ENCODE peak calls at places on chromosomes 13 and 19, in four cellular contexts. One of them, this sample, is unnamed.

GRCh38 chr19:19546751-19547162 is 8.7 kb downstream of the CILP2 start:
- DNase-seq in H1: no peak
- DNase-seq in H9: no peak
- DNase-seq in IMR-90: no peak
- DNase-seq in this sample: no peak

GRCh38 chr13:24097064-24097463 is 63.5 kb upstream of the SPATA13 start:
- DNase-seq in H9: no peak
- DNase-seq in H1: no peak
- DNase-seq in IMR-90: peak; percentile 76
- DNase-seq in this sample: no peak

GRCh38 chr13:46010148-46010547 is 42.4 kb downstream of the ZC3H13 start:
- DNase-seq in H1: no peak
- DNase-seq in IMR-90: no peak
- DNase-seq in H9: no peak
- DNase-seq in this sample: peak; percentile 51

GRCh38 chr13:24215732-24216131 is 55.2 kb downstream of the SPATA13 start:
- DNase-seq in H1: no peak
- DNase-seq in IMR-90: peak; percentile 60
- DNase-seq in H9: no peak
- DNase-seq in this sample: peak; percentile 31

GRCh38 chr19:35545855-35546381 is 492 bp downstream of the TMEM147 start:
- DNase-seq in H1: no peak
- DNase-seq in H9: no peak
- DNase-seq in IMR-90: no peak
- DNase-seq in this sample: peak; percentile 44

GRCh38 chr13:72221276-72221962 is 354.4 kb upstream of the DACH1 start:
- DNase-seq in IMR-90: no peak
- DNase-seq in H9: peak; percentile 91
- DNase-seq in H1: peak; percentile 75
- DNase-seq in this sample: peak; percentile 95

GRCh38 chr13:32733685-32734084 is 147.4 kb downstream of the PDS5B start:
- DNase-seq in IMR-90: no peak
- DNase-seq in H1: no peak
- DNase-seq in H9: no peak
- DNase-seq in this sample: no peak

GRCh38 chr19:29211562-29212416 is 1.2 kb downstream of the UQCRFS1 start:
- DNase-seq in H1: no peak
- DNase-seq in H9: no peak
- DNase-seq in IMR-90: peak; percentile 12
- DNase-seq in this sample: peak; percentile 33

GRCh38 chr19:9871626-9872338 is 36.7 kb downstream of the PIN1 start:
- DNase-seq in H9: no peak
- DNase-seq in H1: no peak
- DNase-seq in IMR-90: no peak
- DNase-seq in this sample: no peak

GRCh38 chr13:29594710-29595379 is 643 bp downstream of the SLC7A1 start:
- DNase-seq in H1: no peak
- DNase-seq in IMR-90: peak; percentile 59
- DNase-seq in H9: no peak
- DNase-seq in this sample: peak; percentile 33

GRCh38 chr19:57664269-57665127 is 4.2 kb upstream of the ZSCAN4 start:
- DNase-seq in IMR-90: peak; percentile 31
- DNase-seq in H9: peak; percentile 67
- DNase-seq in H1: no peak
- DNase-seq in this sample: peak; percentile 59

GRCh38 chr13:41668130-41668757 is 210.9 kb downstream of the RGCC start:
- DNase-seq in H1: peak; percentile 23
- DNase-seq in H9: peak; percentile 67
- DNase-seq in IMR-90: peak; percentile 95
- DNase-seq in this sample: peak; percentile 94

GRCh38 chr19:49064768-49065611 is at the start of gene NTF4:
- DNase-seq in IMR-90: no peak
- DNase-seq in H9: peak; percentile 80
- DNase-seq in H1: no peak
- DNase-seq in this sample: peak; percentile 76

GRCh38 chr13:19781526-19781925 is 1.2 kb downstream of the PSPC1 start:
- DNase-seq in IMR-90: no peak
- DNase-seq in H9: no peak
- DNase-seq in H1: no peak
- DNase-seq in this sample: no peak

GRCh38 chr19:31387662-31388175 is 38.5 kb upstream of the TSHZ3 start:
- DNase-seq in IMR-90: no peak
- DNase-seq in H1: no peak
- DNase-seq in H9: no peak
- DNase-seq in this sample: no peak

GRCh38 chr19:52987221-52987620 is 24.5 kb upstream of the ZNF816 start:
- DNase-seq in H1: no peak
- DNase-seq in H9: no peak
- DNase-seq in IMR-90: no peak
- DNase-seq in this sample: no peak

GRCh38 chr13:97853550-97853949 is 99.9 kb upstream of the IPO5 start:
- DNase-seq in IMR-90: peak; percentile 56
- DNase-seq in H9: no peak
- DNase-seq in H1: no peak
- DNase-seq in this sample: no peak

GRCh38 chr13:49052801-49053200 is 77.1 kb downstream of the FNDC3A start:
- DNase-seq in IMR-90: peak; percentile 24
- DNase-seq in H9: no peak
- DNase-seq in H1: no peak
- DNase-seq in this sample: no peak

GRCh38 chr13:28492527-28493367 is 2.2 kb downstream of the FLT1 start:
- DNase-seq in IMR-90: no peak
- DNase-seq in H1: no peak
- DNase-seq in H9: no peak
- DNase-seq in this sample: peak; percentile 59

GRCh38 chr13:97067342-97067895 is 73.1 kb upstream of the OXGR1 start:
- DNase-seq in H9: no peak
- DNase-seq in H1: no peak
- DNase-seq in IMR-90: no peak
- DNase-seq in this sample: no peak

GRCh38 chr13:28392428-28392827 is 102.5 kb downstream of the FLT1 start:
- DNase-seq in H9: no peak
- DNase-seq in IMR-90: no peak
- DNase-seq in H1: no peak
- DNase-seq in this sample: peak; percentile 89

GRCh38 chr13:46687810-46688209 is 109.2 kb downstream of the ESD start:
- DNase-seq in H9: peak; percentile 75
- DNase-seq in H1: peak; percentile 56
- DNase-seq in IMR-90: peak; percentile 46
- DNase-seq in this sample: peak; percentile 96

GRCh38 chr19:38617764-38618589 is at the start of gene MAP4K1:
- DNase-seq in H9: no peak
- DNase-seq in H1: no peak
- DNase-seq in IMR-90: no peak
- DNase-seq in this sample: no peak

GRCh38 chr19:45817010-45817724 is 2.1 kb upstream of the RSPH6A start:
- DNase-seq in H1: peak; percentile 95
- DNase-seq in IMR-90: peak; percentile 90
- DNase-seq in H9: peak; percentile 98
- DNase-seq in this sample: peak; percentile 98
- H3K56ac ChIP-seq in H1: no peak overlapping the region
- H3K56ac ChIP-seq in IMR-90: no peak overlapping the region
- H3K56ac ChIP-seq in H9: no peak overlapping the region
- H3K56ac ChIP-seq in this sample: peak overlapping the region; percentile 96

GRCh38 chr19:2149980-2150793 is 1.2 kb downstream of the AP3D1 start:
- DNase-seq in H1: no peak
- DNase-seq in IMR-90: peak; percentile 23
- DNase-seq in H9: no peak
- DNase-seq in this sample: no peak
- H3K56ac ChIP-seq in H1: peak overlapping the region; percentile 86
- H3K56ac ChIP-seq in IMR-90: peak overlapping the region; percentile 82
- H3K56ac ChIP-seq in H9: no peak overlapping the region
- H3K56ac ChIP-seq in this sample: peak overlapping the region; percentile 100

GRCh38 chr19:18069383-18069782 is 17.4 kb downstream of the IL12RB1 start:
- DNase-seq in H1: no peak
- DNase-seq in H9: no peak
- DNase-seq in IMR-90: no peak
- DNase-seq in this sample: no peak
- H3K56ac ChIP-seq in H1: no peak overlapping the region
- H3K56ac ChIP-seq in H9: no peak overlapping the region
- H3K56ac ChIP-seq in IMR-90: no peak overlapping the region
- H3K56ac ChIP-seq in this sample: no peak overlapping the region

DNA sequence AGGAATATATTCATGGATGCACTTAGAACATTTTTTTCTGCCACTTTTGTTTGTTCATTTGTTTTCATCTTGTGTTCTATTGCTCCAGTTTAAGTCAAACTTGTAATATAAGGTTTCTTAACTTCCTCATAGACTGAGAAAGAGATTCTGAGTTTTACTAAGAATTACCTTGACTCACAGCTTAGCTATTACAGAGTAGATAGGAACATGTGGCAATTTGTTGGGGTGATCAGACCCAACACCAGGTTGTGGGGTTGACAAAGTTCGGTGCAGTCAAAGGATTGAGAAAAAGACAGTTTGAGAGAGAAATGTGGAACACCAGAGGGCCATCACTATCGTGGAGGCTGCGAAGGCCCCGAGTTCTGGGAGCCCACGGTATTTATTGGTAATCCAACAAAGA is 2526.0 kb downstream of the PCDH9 start:
- DNase-seq in H9: no peak
- DNase-seq in IMR-90: no peak
- DNase-seq in H1: no peak
- DNase-seq in this sample: no peak
- H3K56ac ChIP-seq in H9: no peak overlapping the region
- H3K56ac ChIP-seq in IMR-90: no peak overlapping the region
- H3K56ac ChIP-seq in H1: no peak overlapping the region
- H3K56ac ChIP-seq in this sample: no peak overlapping the region

DNA sequence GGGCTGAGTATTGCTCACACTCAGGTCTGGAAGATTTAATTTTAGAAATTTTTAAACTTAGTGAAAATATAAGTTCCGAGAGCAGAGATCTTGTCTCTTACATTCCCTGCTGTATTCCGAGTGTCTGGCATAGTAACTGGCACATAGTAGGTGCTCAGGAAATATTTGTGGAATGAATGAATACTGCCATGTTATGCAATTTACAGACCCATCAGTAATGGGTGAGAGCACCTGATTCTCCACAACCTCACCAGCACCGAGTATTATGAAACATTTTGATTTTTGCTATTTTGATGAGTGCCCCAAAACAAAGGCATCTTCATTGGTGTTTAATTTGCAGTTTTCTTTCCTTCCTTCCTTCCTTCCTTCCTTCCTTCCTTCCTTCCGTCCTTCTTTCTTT is 15.8 kb upstream of the CLASRP start:
- DNase-seq in IMR-90: no peak
- DNase-seq in H1: no peak
- DNase-seq in H9: no peak
- DNase-seq in this sample: no peak
- H3K56ac ChIP-seq in IMR-90: no peak overlapping the region
- H3K56ac ChIP-seq in H1: no peak overlapping the region
- H3K56ac ChIP-seq in H9: no peak overlapping the region
- H3K56ac ChIP-seq in this sample: no peak overlapping the region

This sample was measured in mesendoderm.